ENCODE peak calls at places on chromosomes 5 and 9, in four cellular contexts. K, L, A and X are unnamed samples.

GRCh38 chr5:38672059-38672791 is 115.8 kb upstream of the LIFR start:
- DNase-seq in K (no peak), L (no peak), A (no peak), X (no peak)

GRCh38 chr9:20111173-20111843 is 322.5 kb upstream of the SLC24A2 start:
- DNase-seq in K (no peak), L (no peak), A (no peak), X (no peak)

GRCh38 chr9:69034071-69034470 is 1.5 kb upstream of the FXN start:
- DNase-seq in K (no peak), L (no peak), A (no peak), X (no peak)

GRCh38 chr5:17224858-17225436 is 7.5 kb downstream of the BASP1 start:
- DNase-seq in K (peak; percentile 54), L (no peak), A (no peak), X (no peak)

GRCh38 chr5:168612996-168613395 is 33.8 kb upstream of the PANK3 start:
- DNase-seq in K (no peak), L (no peak), A (no peak), X (no peak)

GRCh38 chr5:36156124-36156601 is 4.3 kb downstream of the SKP2 start:
- DNase-seq in K (no peak), L (no peak), A (no peak), X (no peak)

GRCh38 chr5:35308391-35308790 is 78.1 kb upstream of the PRLR start:
- DNase-seq in K (no peak), L (no peak), A (no peak), X (no peak)

GRCh38 chr5:59749782-59750520 is 143.6 kb downstream of the PDE4D start:
- DNase-seq in K (no peak), L (no peak), A (no peak), X (no peak)

GRCh38 chr5:38051711-38052508 is 206.4 kb upstream of the EGFLAM start:
- DNase-seq in K (no peak), L (no peak), A (no peak), X (no peak)

GRCh38 chr9:129602598-129603415 is 18.1 kb downstream of the C9orf50 start:
- DNase-seq in K (peak; percentile 33), L (no peak), A (peak; percentile 61), X (no peak)

GRCh38 chr9:18939943-18940342 is 93.1 kb downstream of the SAXO1 start:
- DNase-seq in K (no peak), L (no peak), A (no peak), X (no peak)

GRCh38 chr9:126673689-126674364 is 60.1 kb downstream of the LMX1B start:
- DNase-seq in K (no peak), L (no peak), A (no peak), X (no peak)

GRCh38 chr9:126676685-126677143 is 63.0 kb downstream of the LMX1B start:
- DNase-seq in K (no peak), L (no peak), A (no peak), X (no peak)

GRCh38 chr9:126674365-126675146 is 60.8 kb downstream of the LMX1B start:
- DNase-seq in K (no peak), L (no peak), A (no peak), X (no peak)

GRCh38 chr9:126676102-126676684 is 62.5 kb downstream of the LMX1B start:
- DNase-seq in K (no peak), L (no peak), A (no peak), X (no peak)

GRCh38 chr9:126675147-126675467 is 61.4 kb downstream of the LMX1B start:
- DNase-seq in K (no peak), L (no peak), A (no peak), X (no peak)
- H3K4me3 ChIP-seq in K (no peak overlapping the region), L (no peak overlapping the region), A (no peak overlapping the region), X (no peak overlapping the region)

GRCh38 chr5:180787711-180788431 is 14.7 kb downstream of the MGAT1 start:
- DNase-seq in K (no peak), L (peak; percentile 82), A (peak; percentile 57), X (no peak)

GRCh38 chr5:180786398-180787005 is 16.1 kb downstream of the MGAT1 start:
- DNase-seq in K (no peak), L (peak; percentile 89), A (no peak), X (peak; percentile 82)

GRCh38 chr5:180785794-180786221 is 16.8 kb downstream of the MGAT1 start:
- DNase-seq in K (no peak), L (peak; percentile 89), A (peak; percentile 72), X (no peak)

GRCh38 chr5:180785151-180785781 is 17.3 kb downstream of the MGAT1 start:
- DNase-seq in K (no peak), L (peak; percentile 92), A (peak; percentile 66), X (peak; percentile 92)

DNA sequence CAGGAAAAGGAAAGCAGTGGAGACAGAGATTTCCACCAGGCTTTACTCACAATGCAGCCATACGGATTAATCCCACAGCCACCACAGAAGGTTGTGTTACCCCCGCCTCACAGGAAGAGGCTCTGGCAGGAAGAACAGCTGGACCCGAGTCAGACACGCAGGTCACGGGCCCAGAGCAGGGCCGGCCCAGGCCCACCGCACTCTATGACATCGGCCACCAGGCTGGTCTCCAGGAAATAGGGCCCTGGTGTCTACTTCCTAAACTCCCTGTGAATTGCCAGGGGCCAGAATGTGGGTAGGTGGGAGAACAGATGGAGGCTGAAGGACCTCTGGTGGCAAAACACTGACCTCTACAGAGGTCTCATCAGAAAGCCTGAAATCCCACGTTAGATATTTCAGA is 15.6 kb downstream of the MGAT1 start:
- DNase-seq in K (no peak), L (peak; percentile 55), A (peak; percentile 56), X (peak; percentile 61)
- H3K4me3 ChIP-seq in K (no peak overlapping the region), L (no peak overlapping the region), A (no peak overlapping the region), X (no peak overlapping the region)

GRCh38 chr5:180304016-180304292 is 12.1 kb upstream of the MAPK9 start:
- DNase-seq in K (no peak), L (no peak), A (no peak), X (no peak)

GRCh38 chr5:180303226-180304015 is 11.5 kb upstream of the MAPK9 start:
- DNase-seq in K (no peak), L (no peak), A (no peak), X (no peak)

GRCh38 chr5:180306796-180307195 is 14.9 kb upstream of the MAPK9 start:
- DNase-seq in K (no peak), L (no peak), A (no peak), X (no peak)

GRCh38 chr5:180304431-180305375 is 12.8 kb upstream of the MAPK9 start:
- DNase-seq in K (no peak), L (no peak), A (no peak), X (no peak)

GRCh38 chr5:180305481-180305880 is 13.6 kb upstream of the MAPK9 start:
- DNase-seq in K (no peak), L (no peak), A (no peak), X (no peak)
- H3K4me3 ChIP-seq in K (no peak overlapping the region), L (no peak overlapping the region), A (no peak overlapping the region), X (no peak overlapping the region)

DNA sequence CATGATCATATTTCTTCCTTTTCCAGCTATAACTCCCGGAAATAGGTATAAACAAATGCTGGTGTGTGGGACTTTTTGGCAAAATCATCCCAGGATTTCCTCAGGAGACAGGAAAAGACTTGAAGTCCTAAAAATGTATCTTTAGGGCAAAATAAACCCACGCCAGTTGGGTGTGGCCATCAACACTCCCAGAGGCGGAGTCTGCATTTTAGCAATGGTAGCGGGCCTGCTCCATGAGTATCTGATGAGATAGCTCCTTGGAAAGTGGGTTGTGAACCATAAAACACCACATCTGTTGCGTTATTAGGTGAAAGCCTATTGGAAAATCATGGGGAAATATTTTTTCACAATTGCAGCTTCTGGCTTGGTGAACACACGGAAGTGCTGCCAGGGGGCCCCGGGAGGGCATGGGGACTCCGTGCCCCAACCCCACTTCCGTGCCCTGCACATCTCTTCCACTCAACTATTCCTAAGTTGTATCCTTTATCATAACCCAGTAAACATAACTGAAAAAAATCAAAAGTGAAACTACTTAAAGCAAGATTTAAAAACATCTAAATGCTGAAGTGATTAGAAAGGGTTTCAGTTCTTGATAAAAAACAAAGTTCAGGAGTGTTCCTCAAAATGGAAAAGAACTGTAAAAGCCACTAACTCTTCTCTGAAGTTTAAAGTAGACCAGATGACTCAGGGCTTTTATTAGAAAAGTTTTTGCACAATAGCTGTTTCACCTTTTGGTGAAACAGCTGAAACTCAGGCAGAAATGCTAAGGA is 111.2 kb downstream of the LRRC70 start:
- DNase-seq in K (peak; percentile 53), L (no peak), A (no peak), X (no peak)
- H3K4me3 ChIP-seq in K (no peak overlapping the region), L (no peak overlapping the region), A (no peak overlapping the region), X (no peak overlapping the region)

GRCh38 chr5:80990527-80990926 is 30.4 kb downstream of the RASGRF2 start:
- DNase-seq in K (no peak), L (no peak), A (no peak), X (no peak)
- H3K4me3 ChIP-seq in K (no peak overlapping the region), L (no peak overlapping the region), A (no peak overlapping the region), X (no peak overlapping the region)

GRCh38 chr5:88662801-88663360 is 220.1 kb downstream of the MEF2C start:
- DNase-seq in K (peak; percentile 25), L (no peak), A (no peak), X (no peak)

GRCh38 chr5:88661870-88662207 is 221.1 kb downstream of the MEF2C start:
- DNase-seq in K (peak; percentile 41), L (no peak), A (no peak), X (no peak)

GRCh38 chr5:88659529-88660325 is 223.3 kb downstream of the MEF2C start:
- DNase-seq in K (no peak), L (peak; percentile 79), A (no peak), X (no peak)

GRCh38 chr5:88660326-88660946 is 222.5 kb downstream of the MEF2C start:
- DNase-seq in K (peak; percentile 94), L (peak; percentile 57), A (no peak), X (no peak)

DNA sequence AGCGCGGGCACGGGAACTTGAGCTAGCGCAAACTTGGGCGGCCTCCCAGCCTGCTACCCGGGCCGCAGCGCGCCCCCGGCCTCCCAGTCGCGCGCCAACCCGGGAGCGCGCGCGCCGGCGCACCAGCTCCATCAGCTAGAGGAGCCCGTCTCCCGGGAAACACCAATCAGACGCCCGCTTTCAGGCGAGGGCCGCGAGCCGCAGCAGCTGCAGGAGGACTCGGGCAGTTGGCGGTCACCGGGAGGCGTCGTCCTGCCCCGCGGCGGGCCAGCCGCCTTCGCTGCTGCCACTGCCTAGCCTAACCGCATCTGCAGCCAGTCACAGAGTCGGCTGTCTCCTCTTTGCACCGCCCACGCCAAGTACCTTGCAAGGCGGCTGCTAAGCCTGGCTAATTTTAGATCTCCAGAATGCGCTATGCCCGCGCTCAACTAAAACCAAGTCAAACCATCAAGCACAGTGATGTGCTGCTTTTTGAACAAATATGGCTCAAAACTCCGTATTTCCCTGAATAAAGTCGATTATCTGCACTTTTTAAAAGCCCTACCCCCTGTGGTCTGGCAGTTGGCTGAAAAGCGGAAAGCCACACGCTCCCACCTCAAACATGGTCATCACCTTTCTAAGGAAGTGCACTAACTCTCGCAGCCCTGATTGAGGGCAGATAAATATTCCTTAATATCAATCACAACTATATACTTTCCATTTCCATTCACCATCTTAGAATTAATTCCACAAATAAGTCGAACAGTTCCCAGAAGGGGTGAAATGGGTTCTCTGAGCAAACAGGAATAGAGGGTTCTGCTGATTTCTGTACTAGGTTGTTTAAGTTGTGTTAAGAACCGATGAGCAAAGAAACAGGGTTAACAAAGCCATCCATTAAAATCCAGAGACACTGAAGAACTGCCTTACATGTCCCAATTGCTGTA is 221.8 kb downstream of the MEF2C start:
- DNase-seq in K (peak; percentile 94), L (peak; percentile 80), A (peak; percentile 78), X (no peak)
- H3K4me3 ChIP-seq in K (peak overlapping the region; percentile 60), L (peak overlapping the region; percentile 44), A (peak overlapping the region; percentile 28), X (peak overlapping the region; percentile 34)

DNA sequence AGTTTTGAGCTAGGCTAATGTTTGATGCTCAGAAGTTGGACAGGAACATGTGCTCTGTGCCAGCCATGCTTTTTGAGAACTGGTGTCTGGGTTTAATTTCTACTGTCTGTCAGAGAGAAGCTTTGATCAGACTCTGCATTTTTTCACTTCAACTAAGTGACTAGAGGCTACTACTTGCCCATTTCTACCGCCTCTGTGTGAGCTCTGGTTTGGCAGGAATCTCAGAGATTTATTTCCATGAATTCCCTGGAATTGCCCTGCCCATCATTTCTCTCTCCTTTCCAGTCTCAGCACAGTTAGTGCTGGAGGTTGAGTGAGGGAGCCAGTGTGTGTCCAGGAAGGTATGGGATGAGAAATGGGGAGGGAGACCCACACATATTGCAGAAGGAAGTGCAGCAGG is 443.2 kb upstream of the ZNF462 start:
- DNase-seq in K (no peak), L (no peak), A (no peak), X (no peak)
- H3K4me3 ChIP-seq in K (no peak overlapping the region), L (no peak overlapping the region), A (no peak overlapping the region), X (no peak overlapping the region)